ENCODE peak calls at places on chromosomes 5 and 9, in four cellular contexts. B is WTC11, N is K562, V is HepG2. I is an unnamed sample.

GRCh38 chr9:122261469-122261881 is 3.2 kb downstream of the RBM18 start:
- DNase-seq in B (no peak), N (peak), V (peak), I (no peak)

GRCh38 chr5:149860801-149861322 is 83.7 kb downstream of the PDE6A start:
- DNase-seq in B (peak), N (no peak), V (no peak), I (no peak)

GRCh38 chr9:95724253-95724991 is 151.1 kb upstream of the ERCC6L2 start:
- DNase-seq in B (no peak), N (no peak), V (peak), I (no peak)

GRCh38 chr9:119368681-119369581 is at the start of gene BRINP1:
- DNase-seq in B (peak), N (no peak), V (no peak), I (peak)

GRCh38 chr5:102715405-102715804 is 39.7 kb upstream of the PAM start:
- DNase-seq in B (no peak), N (no peak), V (no peak), I (no peak)

GRCh38 chr5:120778491-120779293 is 314.6 kb downstream of the PRR16 start:
- DNase-seq in B (no peak), N (no peak), V (no peak), I (no peak)

GRCh38 chr9:34374905-34375552 is 1.7 kb downstream of the MYORG start:
- DNase-seq in B (peak), N (no peak), V (peak), I (no peak)

GRCh38 chr5:135465391-135466122 is 13.4 kb upstream of the TIFAB start:
- DNase-seq in B (no peak), N (no peak), V (no peak), I (no peak)

GRCh38 chr5:66134407-66134843 is 9.7 kb upstream of the SREK1 start:
- DNase-seq in B (no peak), N (no peak), V (no peak), I (no peak)

GRCh38 chr9:88307136-88307535 is 81.1 kb upstream of the SPIN1 start:
- DNase-seq in B (no peak), N (no peak), V (no peak), I (no peak)
- TF ChIP-seq FOXJ3 in B (no peak), N (no peak), V (no peak), I (no peak)

DNA sequence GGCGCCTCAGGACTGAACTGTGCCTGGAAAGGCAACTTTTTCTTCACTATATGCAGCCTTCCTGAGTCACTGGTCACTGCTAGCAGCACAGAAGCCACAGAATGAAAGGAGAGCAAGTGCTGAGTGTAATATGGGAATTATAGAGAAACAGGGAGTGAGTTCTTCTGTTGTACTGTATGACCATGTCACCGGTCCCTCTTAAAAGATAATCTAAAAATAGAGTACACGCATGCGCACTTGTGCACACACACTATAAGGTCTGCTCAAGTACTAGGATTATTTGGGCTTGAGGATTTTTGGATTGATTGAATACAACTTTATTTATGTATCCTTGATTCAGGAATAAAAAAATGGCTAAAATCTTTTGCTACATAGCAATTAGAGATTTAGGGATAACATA is 571.9 kb downstream of the PDE4D start:
- DNase-seq in B (no peak), N (no peak), V (no peak), I (no peak)
- TF ChIP-seq FOXJ3 in B (no peak), N (no peak), V (no peak), I (no peak)

GRCh38 chr5:131281133-131281867 is 17.4 kb downstream of the CDC42SE2 start:
- DNase-seq in B (no peak), N (no peak), V (peak), I (no peak)

GRCh38 chr5:131280417-131280816 is 16.6 kb downstream of the CDC42SE2 start:
- DNase-seq in B (no peak), N (no peak), V (no peak), I (no peak)

GRCh38 chr5:131281868-131282234 is 18.0 kb downstream of the CDC42SE2 start:
- DNase-seq in B (no peak), N (no peak), V (no peak), I (no peak)

GRCh38 chr5:131279209-131279608 is 15.4 kb downstream of the CDC42SE2 start:
- DNase-seq in B (no peak), N (no peak), V (no peak), I (no peak)

GRCh38 chr5:131282235-131282634 is 18.4 kb downstream of the CDC42SE2 start:
- DNase-seq in B (no peak), N (no peak), V (no peak), I (no peak)
- TF ChIP-seq FOXJ3 in B (no peak), N (no peak), V (no peak), I (no peak)

DNA sequence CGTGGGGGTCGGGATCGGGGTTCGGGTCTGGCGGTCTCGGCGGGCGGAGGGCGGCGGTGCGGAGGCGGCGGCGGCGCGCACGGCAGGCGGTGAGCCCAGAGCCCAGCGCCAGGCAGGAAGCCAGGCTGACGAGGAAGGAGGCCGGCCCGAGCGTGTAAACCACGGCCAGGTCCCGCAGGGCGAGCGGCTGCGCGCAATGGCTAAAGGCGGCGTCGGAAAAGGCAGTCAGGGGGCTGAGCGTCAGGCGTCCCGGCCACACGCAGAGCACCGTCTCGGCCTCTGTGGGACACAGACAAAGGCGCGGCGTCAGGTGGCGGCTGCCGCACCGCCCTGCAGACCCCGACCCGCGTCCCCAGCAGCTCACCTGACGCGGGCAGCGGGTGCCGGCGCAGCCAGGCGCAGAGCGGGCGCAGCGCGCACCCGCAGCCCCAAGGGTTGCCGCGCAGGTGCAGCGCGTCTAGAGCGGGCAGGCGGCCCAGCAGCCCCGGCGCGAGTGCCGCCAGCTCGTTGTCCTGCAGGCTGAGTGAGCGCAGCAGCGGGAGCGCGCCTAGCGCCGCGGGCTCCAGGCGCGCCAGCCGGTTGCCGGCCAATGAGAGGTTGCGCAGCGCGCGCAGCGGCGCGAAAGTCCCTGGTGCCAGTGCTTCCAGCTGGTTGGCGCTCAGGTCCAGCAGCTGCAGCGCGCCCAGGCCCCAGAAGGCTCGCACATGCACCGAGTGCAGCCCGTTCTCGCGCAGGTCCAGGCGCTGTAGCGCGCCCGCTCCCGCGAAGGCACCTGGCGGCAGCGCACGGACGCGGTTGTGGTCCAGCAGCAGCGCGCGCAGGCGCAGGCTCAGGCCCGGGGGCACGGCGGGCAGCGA is 716 bp downstream of the LRRC26 start:
- DNase-seq in B (peak), N (peak), V (peak), I (peak)
- TF ChIP-seq FOXJ3 in B (no peak), N (no peak), V (no peak), I (no peak)

GRCh38 chr5:75507841-75508240 is 3.6 kb downstream of the CERT1 start:
- DNase-seq in B (no peak), N (no peak), V (no peak), I (no peak)
- TF ChIP-seq FOXJ3 in B (no peak), N (no peak), V (no peak), I (no peak)

GRCh38 chr5:141840826-141841360 is 37.3 kb downstream of the PCDH1 start:
- DNase-seq in B (no peak), N (no peak), V (no peak), I (peak)
- TF ChIP-seq FOXJ3 in B (no peak), N (no peak), V (no peak), I (no peak)

I was measured in SK-N-SH.